ENCODE peak calls at places on chromosomes 13 and 19, in six cellular contexts. I is ovary, J is uterus, W is right lobe of liver, R is stomach, Z is body of pancreas. S is an unnamed sample.

GRCh38 chr19:29006057-29006735 is 206.8 kb downstream of the UQCRFS1 start:
- DNase-seq in I (no peak), J (no peak), W (no peak), R (no peak), Z (no peak), S (no peak)

GRCh38 chr13:99192480-99192879 is 8.2 kb upstream of the UBAC2 start:
- DNase-seq in I (no peak), J (no peak), W (no peak), R (no peak), Z (no peak), S (no peak)

GRCh38 chr19:14361824-14362223 is 19.4 kb upstream of the ADGRE5 start:
- DNase-seq in I (no peak), J (peak), W (no peak), R (no peak), Z (no peak), S (no peak)

GRCh38 chr13:100668408-100668807 is 6.2 kb downstream of the TMTC4 start:
- DNase-seq in I (no peak), J (no peak), W (no peak), R (no peak), Z (no peak), S (no peak)

GRCh38 chr13:19155321-19155861 is 26.2 kb downstream of the TUBA3C start:
- DNase-seq in I (no peak), J (no peak), W (no peak), R (peak), Z (no peak), S (no peak)

GRCh38 chr19:1257475-1258160 is 9.2 kb downstream of the MIDN start:
- DNase-seq in I (no peak), J (no peak), W (no peak), R (no peak), Z (no peak), S (no peak)

GRCh38 chr13:108533842-108534241 is 95.6 kb upstream of the MYO16 start:
- DNase-seq in I (no peak), J (no peak), W (no peak), R (no peak), Z (no peak), S (no peak)

GRCh38 chr19:50475736-50476223 is 527 bp upstream of the EMC10 start:
- DNase-seq in I (no peak), J (no peak), W (no peak), R (no peak), Z (no peak), S (no peak)

GRCh38 chr19:31499826-31500539 is 150.7 kb upstream of the TSHZ3 start:
- DNase-seq in I (no peak), J (no peak), W (no peak), R (no peak), Z (no peak), S (no peak)

GRCh38 chr13:45951724-45952123 is 100.2 kb upstream of the SIAH3 start:
- DNase-seq in I (no peak), J (no peak), W (no peak), R (no peak), Z (no peak), S (no peak)

GRCh38 chr19:2693492-2693891 is 9.0 kb downstream of the GNG7 start:
- DNase-seq in I (no peak), J (no peak), W (no peak), R (no peak), Z (no peak), S (no peak)
- H3K4me3 ChIP-seq in I (no peak), J (no peak), W (no peak), R (no peak), Z (no peak), S (no peak)

GRCh38 chr19:8506402-8506957 is 4.0 kb upstream of the PRAM1 start:
- DNase-seq in I (no peak), J (peak), W (no peak), R (no peak), Z (peak), S (no peak)

GRCh38 chr19:8503506-8503905 is 1.1 kb upstream of the PRAM1 start:
- DNase-seq in I (no peak), J (no peak), W (no peak), R (no peak), Z (no peak), S (no peak)

GRCh38 chr19:8501968-8502367 is 472 bp downstream of the PRAM1 start:
- DNase-seq in I (no peak), J (no peak), W (no peak), R (no peak), Z (no peak), S (no peak)

GRCh38 chr19:8504171-8504570 is 1.7 kb upstream of the PRAM1 start:
- DNase-seq in I (no peak), J (no peak), W (no peak), R (no peak), Z (no peak), S (no peak)

GRCh38 chr19:8505680-8506401 is 3.4 kb upstream of the PRAM1 start:
- DNase-seq in I (peak), J (peak), W (peak), R (peak), Z (peak), S (peak)
- TF ChIP-seq POLR2A in I (no peak), J (no peak), W (peak), R (no peak), Z (peak), S (no peak)

GRCh38 chr13:60165391-60166099 is 1.8 kb upstream of the DIAPH3 start:
- DNase-seq in I (no peak), J (no peak), W (no peak), R (no peak), Z (peak), S (no peak)
- H3K4me3 ChIP-seq in I (no peak), J (no peak), W (no peak), R (no peak), Z (no peak), S (no peak)

GRCh38 chr13:72781461-72782439 is at the start of the genes DIS3 and PIBF1:
- DNase-seq in I (peak), J (peak), W (peak), R (peak), Z (peak), S (peak)
- TF ChIP-seq POLR2A in I (peak), J (peak), W (peak), R (peak), Z (peak), S (peak)

DNA sequence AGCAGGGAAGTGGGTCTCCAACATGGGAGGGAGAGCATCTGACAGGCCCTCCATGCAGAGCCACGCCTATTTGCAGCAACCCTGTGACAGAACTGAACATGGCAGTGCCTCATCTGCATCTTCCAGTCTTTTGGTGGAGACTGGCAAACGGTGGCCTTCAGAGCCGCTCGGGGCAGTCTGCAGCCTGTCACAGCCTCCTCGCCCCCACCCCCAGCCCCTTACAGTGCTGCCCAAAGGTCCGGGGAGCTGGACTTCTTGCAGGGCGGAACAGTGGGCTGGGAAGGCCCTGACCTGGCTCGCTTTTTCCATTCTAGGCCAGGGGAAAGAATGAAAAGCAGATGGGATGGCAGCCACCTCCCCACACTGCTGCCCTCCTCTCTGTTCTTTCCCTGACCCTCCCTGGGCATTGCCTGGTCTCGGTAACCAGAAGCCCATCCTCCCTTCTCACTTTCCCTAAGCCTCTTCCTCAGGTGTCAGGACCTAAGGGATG is 2.7 kb downstream of the CALM3 start:
- DNase-seq in I (no peak), J (no peak), W (peak), R (no peak), Z (no peak), S (no peak)
- H3K4me3 ChIP-seq in I (no peak), J (no peak), W (no peak), R (no peak), Z (no peak), S (peak)

GRCh38 chr19:56121180-56122167 is at the start of gene ZNF787:
- DNase-seq in I (peak), J (peak), W (peak), R (peak), Z (peak), S (peak)
- TF ChIP-seq POLR2A in I (peak), J (peak), W (peak), R (no peak), Z (peak), S (peak)

GRCh38 chr13:97221491-97221890 is 642 bp upstream of the MBNL2 start:
- DNase-seq in I (no peak), J (no peak), W (no peak), R (no peak), Z (no peak), S (no peak)
- H3K4me3 ChIP-seq in I (peak), J (peak), W (no peak), R (peak), Z (no peak), S (peak)

DNA sequence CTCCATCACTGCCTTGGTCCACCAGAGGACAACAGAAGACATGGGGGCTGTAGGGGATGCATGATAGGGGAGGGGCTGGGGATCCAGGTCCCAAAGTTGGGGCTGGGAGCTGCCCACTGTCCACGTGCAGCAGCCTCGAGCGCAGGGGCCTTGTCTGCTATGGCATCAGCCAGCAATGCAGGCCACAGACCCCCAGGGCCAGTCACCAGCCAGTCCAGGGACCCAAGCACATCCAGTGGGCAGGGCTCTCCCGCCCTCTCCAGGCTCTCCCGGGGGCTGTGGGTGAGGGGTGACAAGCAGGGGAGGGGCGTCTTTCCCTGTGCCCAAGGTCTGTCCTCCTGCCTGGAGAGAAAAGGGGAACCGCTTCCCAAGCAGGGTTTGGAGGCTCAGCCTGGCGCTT is 32.8 kb downstream of the PEPD start:
- DNase-seq in I (no peak), J (no peak), W (no peak), R (no peak), Z (no peak), S (no peak)
- TF ChIP-seq POLR2A in I (no peak), J (no peak), W (no peak), R (no peak), Z (no peak), S (no peak)

GRCh38 chr19:54102421-54103169 is at the start of gene NDUFA3:
- DNase-seq in I (peak), J (peak), W (peak), R (peak), Z (peak), S (peak)
- H3K4me3 ChIP-seq in I (peak), J (peak), W (peak), R (peak), Z (peak), S (peak)